ENCODE peak calls at places on chromosome 18, in five cellular contexts. B is thoracic aorta, O is astrocyte of the spinal cord, H is AG04450, F is tibial artery. Z is an unnamed sample.

GRCh38 chr18:13551305-13551603 is 175.1 kb downstream of the FAM210A start:
- DNase-seq in B (no peak), O (no peak), H (no peak), F (no peak), Z (no peak)

GRCh38 chr18:8705280-8705940 is at the start of gene MTCL1:
- DNase-seq in B (no peak), O (peak; percentile 60), H (no peak), F (peak; percentile 67), Z (no peak)

GRCh38 chr18:12306752-12307151 is 1.3 kb upstream of the TUBB6 start:
- DNase-seq in B (no peak), O (no peak), H (no peak), F (peak; percentile 38), Z (no peak)

GRCh38 chr18:65721634-65722033 is 29.2 kb upstream of the CDH7 start:
- DNase-seq in B (no peak), O (no peak), H (no peak), F (no peak), Z (no peak)

GRCh38 chr18:74496508-74497307 is 545 bp downstream of the CNDP2 start:
- DNase-seq in B (no peak), O (peak; percentile 47), H (peak; percentile 8), F (no peak), Z (no peak)

GRCh38 chr18:8912348-8913057 is 190.0 kb upstream of the NDUFV2 start:
- DNase-seq in B (no peak), O (no peak), H (no peak), F (no peak), Z (no peak)

GRCh38 chr18:48636436-48636835 is 97.6 kb downstream of the CTIF start:
- DNase-seq in B (no peak), O (no peak), H (no peak), F (peak; percentile 63), Z (no peak)

GRCh38 chr18:6482198-6482977 is 67.7 kb upstream of the L3MBTL4 start:
- DNase-seq in B (peak; percentile 3), O (peak; percentile 67), H (peak; percentile 3), F (peak; percentile 78), Z (no peak)

GRCh38 chr18:40877096-40877495 is 1077.9 kb upstream of the PIK3C3 start:
- DNase-seq in B (no peak), O (peak; percentile 94), H (peak; percentile 92), F (no peak), Z (no peak)

GRCh38 chr18:56245856-56246575 is 392.4 kb downstream of the TXNL1 start:
- DNase-seq in B (no peak), O (peak; percentile 57), H (peak; percentile 44), F (no peak), Z (no peak)

GRCh38 chr18:34977787-34978532 is 63.3 kb upstream of the MAPRE2 start:
- DNase-seq in B (peak; percentile 13), O (no peak), H (no peak), F (no peak), Z (peak; percentile 71)

GRCh38 chr18:57441395-57441794 is 6.2 kb downstream of the ONECUT2 start:
- DNase-seq in B (no peak), O (no peak), H (no peak), F (no peak), Z (no peak)

GRCh38 chr18:49752095-49752457 is 61.3 kb downstream of the ACAA2 start:
- DNase-seq in B (no peak), O (no peak), H (no peak), F (peak; percentile 24), Z (no peak)

GRCh38 chr18:5311273-5312009 is 15.9 kb upstream of the ZBTB14 start:
- DNase-seq in B (no peak), O (no peak), H (no peak), F (no peak), Z (no peak)

GRCh38 chr18:35939166-35939565 is 33.3 kb upstream of the RMP24 start:
- DNase-seq in B (no peak), O (no peak), H (no peak), F (no peak), Z (no peak)

GRCh38 chr18:48007955-48008701 is 77.7 kb upstream of the SMAD2 start:
- DNase-seq in B (no peak), O (peak; percentile 51), H (no peak), F (peak; percentile 70), Z (peak; percentile 84)

GRCh38 chr18:13137041-13137938 is 81.3 kb upstream of the LDLRAD4 start:
- DNase-seq in B (no peak), O (peak; percentile 10), H (no peak), F (no peak), Z (no peak)

GRCh38 chr18:26386002-26386401 is 159.8 kb downstream of the TAF4B start:
- DNase-seq in B (no peak), O (peak; percentile 87), H (no peak), F (no peak), Z (no peak)

GRCh38 chr18:75072672-75073371 is 136.1 kb downstream of the PTGR3 start:
- DNase-seq in B (no peak), O (no peak), H (no peak), F (no peak), Z (peak; percentile 54)

GRCh38 chr18:70781860-70782453 is 493.1 kb downstream of the SOCS6 start:
- DNase-seq in B (no peak), O (peak; percentile 18), H (peak; percentile 3), F (no peak), Z (no peak)

GRCh38 chr18:21958707-21959457 is 210.5 kb upstream of the GATA6 start:
- DNase-seq in B (no peak), O (no peak), H (no peak), F (no peak), Z (no peak)

GRCh38 chr18:38805256-38805655 is 1239.7 kb upstream of the CELF4 start:
- DNase-seq in B (no peak), O (no peak), H (no peak), F (no peak), Z (no peak)

GRCh38 chr18:74373428-74373827 is 57.8 kb downstream of the C18orf63 start:
- DNase-seq in B (no peak), O (no peak), H (no peak), F (no peak), Z (no peak)

GRCh38 chr18:396251-396555 is 104.3 kb downstream of the COLEC12 start:
- DNase-seq in B (no peak), O (no peak), H (no peak), F (no peak), Z (no peak)

GRCh38 chr18:37553633-37554398 is 11.8 kb downstream of the CELF4 start:
- DNase-seq in B (no peak), O (no peak), H (no peak), F (no peak), Z (no peak)

GRCh38 chr18:35688757-35689156 is 107.2 kb downstream of the GALNT1 start:
- DNase-seq in B (no peak), O (no peak), H (no peak), F (no peak), Z (no peak)

GRCh38 chr18:9330419-9330818 is 4.2 kb upstream of the TWSG1 start:
- DNase-seq in B (no peak), O (no peak), H (no peak), F (no peak), Z (no peak)

GRCh38 chr18:65278939-65279667 is 471.7 kb upstream of the CDH7 start:
- DNase-seq in B (no peak), O (no peak), H (no peak), F (no peak), Z (no peak)

GRCh38 chr18:34709104-34709503 is 994 bp upstream of the DTNA start:
- DNase-seq in B (no peak), O (peak; percentile 48), H (peak; percentile 64), F (no peak), Z (no peak)

GRCh38 chr18:49015886-49016647 is 65.3 kb upstream of the SMAD7 start:
- DNase-seq in B (no peak), O (no peak), H (no peak), F (peak; percentile 53), Z (peak; percentile 24)

GRCh38 chr18:72910045-72910444 is 42.3 kb upstream of the NETO1 start:
- DNase-seq in B (no peak), O (peak; percentile 68), H (no peak), F (no peak), Z (no peak)

GRCh38 chr18:36296591-36297418 is 708 bp upstream of the FHOD3 start:
- DNase-seq in B (no peak), O (peak; percentile 83), H (peak; percentile 50), F (peak; percentile 89), Z (peak; percentile 83)

GRCh38 chr18:23587220-23587642 is 925 bp upstream of the NPC1 start:
- DNase-seq in B (no peak), O (no peak), H (no peak), F (no peak), Z (no peak)
- TF ChIP-seq CTCF in B (no peak), O (no peak), H (no peak), F (no peak), Z (peak; percentile 4)

DNA sequence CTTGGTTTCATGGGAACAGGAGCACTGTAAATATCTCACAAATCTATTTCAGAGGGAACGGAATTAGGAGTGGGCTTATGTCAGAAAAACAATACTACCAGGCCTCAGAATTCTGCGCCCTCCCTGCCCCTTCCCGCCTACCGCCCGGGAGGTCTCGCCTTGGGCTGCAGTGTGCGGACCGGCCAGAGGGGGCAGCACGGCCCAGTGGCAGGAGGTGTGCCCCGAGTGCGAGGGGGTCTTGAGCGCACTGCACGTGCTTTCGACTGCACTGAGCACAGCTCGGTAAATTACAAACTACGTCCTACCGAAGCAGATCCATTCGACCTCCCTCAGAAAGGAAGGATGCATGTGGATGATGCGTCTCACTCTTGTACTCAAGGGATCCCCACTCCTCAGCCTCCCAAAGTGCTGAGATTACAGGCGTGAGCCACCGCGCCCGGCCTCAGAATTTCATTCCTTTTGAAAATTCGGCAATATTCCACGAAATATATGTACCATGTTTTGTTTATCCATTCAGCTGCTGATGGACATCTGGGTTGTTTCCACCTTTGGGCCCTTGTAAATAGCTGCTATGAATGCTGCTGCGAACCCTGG is 297.0 kb downstream of the BCL2 start:
- DNase-seq in B (no peak), O (no peak), H (no peak), F (no peak), Z (no peak)
- TF ChIP-seq CTCF in B (peak; percentile 31), O (peak; percentile 52), H (peak; percentile 45), F (peak; percentile 32), Z (peak; percentile 74)

DNA sequence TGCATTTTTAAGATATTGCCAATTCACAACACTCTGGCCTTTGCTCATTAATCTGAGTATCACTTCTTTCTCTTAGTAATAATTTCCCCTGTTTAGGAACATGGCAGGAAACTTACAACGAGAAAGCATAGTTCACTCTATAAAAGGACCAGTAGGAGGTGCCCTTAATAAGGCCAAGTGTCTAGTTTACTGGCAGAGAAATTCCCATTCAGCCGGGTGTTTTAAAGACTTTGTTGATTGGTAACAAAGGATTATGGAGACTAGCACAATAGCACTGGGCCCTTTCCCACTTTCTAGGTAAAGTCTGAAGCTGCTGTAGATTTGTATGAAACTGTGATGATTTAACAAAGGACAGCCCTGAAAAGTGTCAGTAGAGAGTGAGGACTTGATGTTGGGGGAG is 3.1 kb downstream of the DCC start:
- DNase-seq in B (no peak), O (peak; percentile 32), H (no peak), F (no peak), Z (no peak)
- TF ChIP-seq CTCF in B (no peak), O (peak; percentile 38), H (peak; percentile 32), F (no peak), Z (peak; percentile 67)

DNA sequence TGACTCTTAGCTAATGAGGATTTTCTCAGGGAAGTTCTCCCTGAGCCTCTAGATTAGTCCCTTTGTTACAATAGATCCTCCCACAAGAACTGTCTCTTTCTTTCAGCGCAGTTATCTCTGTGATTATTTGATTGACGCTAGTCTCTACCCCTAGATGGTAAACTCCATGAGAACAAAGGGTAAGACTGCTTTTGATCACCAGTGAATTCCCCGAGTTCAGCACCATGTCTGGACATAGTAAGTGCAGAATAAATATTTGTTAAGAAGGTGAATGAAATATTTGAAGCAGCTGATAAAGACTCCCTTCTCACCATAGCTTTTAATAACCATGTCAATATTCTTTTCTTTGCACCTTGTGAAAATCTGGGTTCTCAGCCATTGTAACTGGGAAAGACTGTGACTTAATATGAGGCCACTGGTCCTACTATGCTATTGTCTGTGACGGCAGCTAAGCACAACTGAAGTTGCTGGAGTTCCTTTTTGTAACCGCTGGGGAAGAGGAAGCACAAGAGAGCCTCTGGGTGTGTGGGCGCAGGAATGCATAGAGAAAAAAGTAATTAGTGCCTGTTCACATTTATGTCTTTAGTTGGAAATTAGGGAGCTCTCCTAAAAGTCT is 214.7 kb downstream of the TGIF1 start:
- DNase-seq in B (no peak), O (peak; percentile 20), H (no peak), F (no peak), Z (no peak)
- TF ChIP-seq CTCF in B (no peak), O (no peak), H (no peak), F (no peak), Z (peak; percentile 68)